ENCODE peak calls at places on chromosomes 13 and 19, in eight cellular contexts. H is K562, J is body of pancreas, S is adrenal gland, E is A549, P is heart left ventricle, M is right lobe of liver, Z is breast epithelium. X is an unnamed sample.

GRCh38 chr19:14005381-14006084 is 587 bp downstream of the RFX1 start:
- DNase-seq in E (peak; percentile 87), Z (peak; percentile 93), M (peak; percentile 97), J (peak; percentile 93), S (peak; percentile 96), P (peak; percentile 94), H (peak; percentile 93), X (no peak)

GRCh38 chr19:47020132-47020805 is 632 bp downstream of the NPAS1 start:
- DNase-seq in Z (no peak), E (no peak), M (no peak), H (peak; percentile 46), S (no peak), J (no peak), P (no peak), X (no peak)

GRCh38 chr19:34120846-34121639 is 51.3 kb upstream of the LSM14A start:
- DNase-seq in J (peak; percentile 30), E (peak; percentile 77), M (peak; percentile 30), Z (no peak), H (peak; percentile 52), P (no peak), S (peak; percentile 61), X (no peak)

GRCh38 chr13:30112602-30113435 is 194.5 kb downstream of the KATNAL1 start:
- DNase-seq in Z (peak; percentile 84), H (peak; percentile 64), S (peak; percentile 92), P (peak; percentile 62), E (peak; percentile 79), M (peak; percentile 80), J (peak; percentile 86), X (no peak)

GRCh38 chr19:24046550-24046949 is 40.4 kb upstream of the ZNF254 start:
- DNase-seq in P (no peak), H (no peak), Z (no peak), S (no peak), M (no peak), E (no peak), J (no peak), X (no peak)

GRCh38 chr19:480016-480855 is 16.1 kb upstream of the MADCAM1 start:
- DNase-seq in S (peak; percentile 93), H (peak; percentile 81), P (peak; percentile 87), J (peak; percentile 87), M (peak; percentile 81), E (peak; percentile 70), Z (peak; percentile 57), X (no peak)

GRCh38 chr19:1481893-1482360 is 2.9 kb upstream of the C19orf25 start:
- DNase-seq in S (no peak), E (no peak), Z (no peak), H (no peak), P (no peak), M (peak; percentile 21), J (no peak), X (no peak)

GRCh38 chr13:73096173-73097117 is 37.6 kb downstream of the KLF5 start:
- DNase-seq in J (no peak), Z (no peak), P (no peak), S (no peak), H (peak; percentile 8), E (peak; percentile 45), M (no peak), X (no peak)

GRCh38 chr13:45792827-45793303 is 58.7 kb downstream of the SIAH3 start:
- DNase-seq in Z (no peak), H (no peak), E (no peak), P (no peak), S (no peak), M (no peak), J (peak; percentile 4), X (peak; percentile 16)

GRCh38 chr13:26653310-26653709 is 95.8 kb downstream of the WASF3 start:
- DNase-seq in H (no peak), J (no peak), S (no peak), M (no peak), E (no peak), P (no peak), Z (no peak), X (no peak)

GRCh38 chr13:78802912-78803311 is 144.0 kb upstream of the OBI1 start:
- DNase-seq in S (no peak), E (no peak), J (no peak), H (no peak), M (no peak), P (no peak), Z (no peak), X (no peak)

GRCh38 chr13:94119360-94119936 is 360.0 kb downstream of the DCT start:
- DNase-seq in Z (no peak), H (no peak), E (no peak), P (no peak), M (peak; percentile 62), S (no peak), J (peak; percentile 64), X (no peak)
- TF ChIP-seq POLR2A in Z (no peak), H (no peak), E (no peak), P (no peak), M (peak; percentile 61), S (no peak), J (no peak), X (no peak)

GRCh38 chr19:50368649-50369570 is 3.5 kb upstream of the NAPSA start:
- DNase-seq in J (peak; percentile 92), P (peak; percentile 85), E (peak; percentile 95), H (peak; percentile 87), S (peak; percentile 95), M (peak; percentile 79), Z (peak; percentile 86), X (no peak)
- TF ChIP-seq POLR2A in J (peak; percentile 39), P (no peak), E (peak; percentile 79), H (peak; percentile 68), S (no peak), M (no peak), Z (no peak), X (no peak)

DNA sequence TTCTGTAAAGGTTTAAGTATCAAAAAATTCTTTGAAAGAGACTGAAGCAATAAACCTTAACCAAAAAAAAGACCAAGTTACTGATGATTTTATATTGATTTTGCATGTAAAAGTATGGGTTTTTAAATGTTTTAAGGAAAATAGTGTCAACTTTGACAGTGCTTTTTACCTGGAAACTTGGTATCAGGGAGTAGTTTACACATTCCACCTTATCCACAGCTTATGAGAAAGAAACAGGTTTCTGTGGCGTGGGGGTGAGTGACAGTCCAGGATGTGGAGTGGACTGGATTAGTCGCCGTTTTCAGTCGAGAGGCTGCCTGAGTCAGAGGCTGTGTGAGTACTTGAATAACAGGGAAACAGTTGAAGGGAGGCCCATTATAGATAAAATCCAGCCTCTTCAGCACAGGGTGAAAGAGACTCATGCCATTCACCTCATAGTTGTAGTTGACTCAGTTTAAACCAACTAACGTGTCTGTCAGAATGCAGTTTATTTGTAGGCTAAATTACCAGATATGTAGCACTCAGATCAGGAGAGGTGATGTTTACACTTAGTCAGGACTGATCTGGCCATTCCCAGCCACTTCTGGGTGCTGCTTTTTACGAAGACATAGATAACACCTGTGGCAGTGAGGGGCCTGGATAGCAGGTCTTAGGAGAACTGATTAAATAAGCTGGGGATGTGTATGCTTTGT is 595 bp upstream of the GPR183 start:
- DNase-seq in S (no peak), J (peak; percentile 59), Z (no peak), P (peak; percentile 41), M (no peak), H (peak; percentile 15), E (peak; percentile 10), X (no peak)
- TF ChIP-seq POLR2A in S (no peak), J (no peak), Z (no peak), P (no peak), M (no peak), H (no peak), E (no peak), X (no peak)

GRCh38 chr19:4338441-4339350 is at the start of gene STAP2:
- DNase-seq in P (no peak), M (peak; percentile 77), Z (peak; percentile 77), E (no peak), H (no peak), J (peak; percentile 85), S (no peak), X (no peak)
- TF ChIP-seq POLR2A in P (no peak), M (no peak), Z (no peak), E (no peak), H (no peak), J (peak; percentile 62), S (no peak), X (no peak)

DNA sequence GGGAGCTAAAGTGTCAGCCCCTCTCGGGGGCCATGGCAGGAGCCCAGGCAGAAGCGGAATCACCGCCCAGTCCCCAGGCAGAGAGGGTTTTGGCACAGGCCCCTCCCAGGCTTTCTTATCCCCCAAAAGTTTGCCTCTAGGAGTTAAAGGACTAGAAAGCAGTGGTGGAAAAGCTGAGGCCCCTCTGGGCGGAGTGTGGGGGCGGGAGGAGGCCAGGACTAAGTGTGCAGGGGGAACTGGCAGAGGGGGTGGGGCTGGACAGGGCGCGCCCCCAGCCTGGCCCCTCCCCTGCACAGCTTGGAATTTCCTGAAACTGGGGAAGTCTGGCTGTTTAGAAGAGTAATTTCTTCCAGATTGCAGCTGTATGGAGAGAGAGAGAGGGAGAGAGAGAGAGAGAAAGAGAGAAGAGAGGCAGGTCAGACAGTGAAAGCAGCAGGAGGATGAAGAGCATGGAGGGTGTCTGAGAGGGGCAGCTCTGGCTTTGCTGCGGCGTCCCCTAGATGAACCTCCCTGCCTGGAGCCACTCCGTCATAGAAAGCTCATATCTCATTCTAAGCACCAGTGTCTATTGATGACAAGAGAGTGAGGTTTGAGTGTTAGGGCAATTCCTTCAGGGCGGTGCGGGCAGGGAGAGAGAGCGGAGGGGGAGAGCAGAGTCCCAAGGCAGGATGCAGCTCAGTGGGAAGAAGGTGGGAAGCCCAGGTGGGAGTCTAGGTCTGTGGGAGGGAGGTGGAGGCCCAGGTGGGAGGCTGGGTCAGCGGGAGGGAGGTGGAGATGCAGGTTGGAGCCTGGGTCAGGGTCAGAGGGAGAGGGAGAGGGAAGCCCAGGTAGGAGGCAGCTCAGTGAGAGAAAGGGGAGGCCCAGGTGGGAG is at the start of gene CDC42EP5:
- DNase-seq in S (no peak), P (peak; percentile 84), J (peak; percentile 60), Z (peak; percentile 72), H (peak; percentile 51), E (no peak), M (no peak), X (peak; percentile 88)
- TF ChIP-seq POLR2A in S (no peak), P (no peak), J (peak; percentile 35), Z (peak; percentile 23), H (no peak), E (no peak), M (peak; percentile 33), X (no peak)